ENCODE peak calls at places on chromosomes 11 and 22, in eight cellular contexts. One of them, this sample, is unnamed.

GRCh38 chr11:122751298-122752070 is 86.8 kb upstream of the CRTAM start:
- DNase-seq in body of pancreas: no peak
- DNase-seq in suprapubic skin: no peak
- DNase-seq in right lobe of liver: no peak
- DNase-seq in neural progenitor cell: no peak
- DNase-seq in RWPE2: no peak
- DNase-seq in IMR-90: peak; percentile 72
- DNase-seq in fibroblast of lung: peak; percentile 57
- DNase-seq in this sample: no peak

GRCh38 chr22:31933816-31934482 is 10.4 kb upstream of the YWHAH start:
- DNase-seq in neural progenitor cell: no peak
- DNase-seq in suprapubic skin: no peak
- DNase-seq in IMR-90: no peak
- DNase-seq in RWPE2: no peak
- DNase-seq in fibroblast of lung: no peak
- DNase-seq in body of pancreas: peak; percentile 38
- DNase-seq in right lobe of liver: peak; percentile 10
- DNase-seq in this sample: no peak

GRCh38 chr11:91470656-91471055 is 754.0 kb upstream of the FAT3 start:
- DNase-seq in neural progenitor cell: no peak
- DNase-seq in suprapubic skin: no peak
- DNase-seq in body of pancreas: no peak
- DNase-seq in IMR-90: no peak
- DNase-seq in fibroblast of lung: peak; percentile 1
- DNase-seq in RWPE2: no peak
- DNase-seq in right lobe of liver: no peak
- DNase-seq in this sample: no peak

GRCh38 chr11:103078710-103079109 is 13.2 kb downstream of the DCUN1D5 start:
- DNase-seq in neural progenitor cell: no peak
- DNase-seq in body of pancreas: no peak
- DNase-seq in fibroblast of lung: no peak
- DNase-seq in suprapubic skin: no peak
- DNase-seq in right lobe of liver: no peak
- DNase-seq in RWPE2: no peak
- DNase-seq in IMR-90: no peak
- DNase-seq in this sample: no peak

GRCh38 chr22:19942886-19943664 is 1.5 kb upstream of the TXNRD2 start:
- DNase-seq in RWPE2: no peak
- DNase-seq in body of pancreas: peak; percentile 68
- DNase-seq in suprapubic skin: no peak
- DNase-seq in neural progenitor cell: peak; percentile 40
- DNase-seq in right lobe of liver: peak; percentile 25
- DNase-seq in IMR-90: peak; percentile 94
- DNase-seq in fibroblast of lung: peak; percentile 93
- DNase-seq in this sample: no peak

GRCh38 chr11:65801153-65801987 is 14.5 kb downstream of the OVOL1 start:
- DNase-seq in fibroblast of lung: no peak
- DNase-seq in body of pancreas: no peak
- DNase-seq in RWPE2: no peak
- DNase-seq in IMR-90: no peak
- DNase-seq in suprapubic skin: no peak
- DNase-seq in right lobe of liver: no peak
- DNase-seq in neural progenitor cell: no peak
- DNase-seq in this sample: no peak

GRCh38 chr22:33674357-33674756 is 245.9 kb downstream of the LARGE1 start:
- DNase-seq in suprapubic skin: no peak
- DNase-seq in neural progenitor cell: no peak
- DNase-seq in right lobe of liver: no peak
- DNase-seq in body of pancreas: no peak
- DNase-seq in IMR-90: no peak
- DNase-seq in fibroblast of lung: no peak
- DNase-seq in RWPE2: no peak
- DNase-seq in this sample: no peak

GRCh38 chr11:117781650-117782049 is 15.4 kb downstream of the DSCAML1 start:
- DNase-seq in neural progenitor cell: no peak
- DNase-seq in fibroblast of lung: no peak
- DNase-seq in RWPE2: no peak
- DNase-seq in body of pancreas: no peak
- DNase-seq in IMR-90: no peak
- DNase-seq in suprapubic skin: no peak
- DNase-seq in right lobe of liver: no peak
- DNase-seq in this sample: no peak

GRCh38 chr22:30933457-30933856 is 35.1 kb downstream of the MORC2 start:
- DNase-seq in neural progenitor cell: no peak
- DNase-seq in body of pancreas: no peak
- DNase-seq in IMR-90: no peak
- DNase-seq in fibroblast of lung: no peak
- DNase-seq in right lobe of liver: no peak
- DNase-seq in suprapubic skin: no peak
- DNase-seq in RWPE2: no peak
- DNase-seq in this sample: no peak

GRCh38 chr11:69950120-69950519 is 128.0 kb upstream of the ANO1 start:
- DNase-seq in neural progenitor cell: peak; percentile 76
- DNase-seq in IMR-90: peak; percentile 31
- DNase-seq in body of pancreas: no peak
- DNase-seq in suprapubic skin: no peak
- DNase-seq in fibroblast of lung: peak; percentile 20
- DNase-seq in right lobe of liver: peak; percentile 69
- DNase-seq in RWPE2: peak; percentile 47
- DNase-seq in this sample: peak; percentile 48

GRCh38 chr22:23036684-23037428 is 33.5 kb upstream of the GNAZ start:
- DNase-seq in suprapubic skin: no peak
- DNase-seq in neural progenitor cell: no peak
- DNase-seq in RWPE2: no peak
- DNase-seq in right lobe of liver: no peak
- DNase-seq in IMR-90: peak; percentile 41
- DNase-seq in body of pancreas: peak; percentile 18
- DNase-seq in fibroblast of lung: no peak
- DNase-seq in this sample: no peak

GRCh38 chr11:58254936-58255335 is 13.1 kb downstream of the OR10W1 start:
- DNase-seq in neural progenitor cell: no peak
- DNase-seq in body of pancreas: no peak
- DNase-seq in RWPE2: no peak
- DNase-seq in IMR-90: peak; percentile 18
- DNase-seq in suprapubic skin: no peak
- DNase-seq in right lobe of liver: no peak
- DNase-seq in fibroblast of lung: no peak
- DNase-seq in this sample: no peak

GRCh38 chr11:79198898-79199250 is 242.0 kb downstream of the TENM4 start:
- DNase-seq in RWPE2: no peak
- DNase-seq in fibroblast of lung: peak; percentile 55
- DNase-seq in body of pancreas: no peak
- DNase-seq in neural progenitor cell: no peak
- DNase-seq in right lobe of liver: no peak
- DNase-seq in suprapubic skin: no peak
- DNase-seq in IMR-90: peak; percentile 63
- DNase-seq in this sample: no peak

GRCh38 chr11:66956689-66957290 is 1.4 kb downstream of the PC start:
- DNase-seq in fibroblast of lung: peak; percentile 77
- DNase-seq in body of pancreas: peak; percentile 45
- DNase-seq in right lobe of liver: peak; percentile 63
- DNase-seq in IMR-90: peak; percentile 97
- DNase-seq in suprapubic skin: no peak
- DNase-seq in neural progenitor cell: peak; percentile 27
- DNase-seq in RWPE2: no peak
- DNase-seq in this sample: no peak

GRCh38 chr22:31841029-31841827 is 87.4 kb downstream of the DEPDC5 start:
- DNase-seq in body of pancreas: no peak
- DNase-seq in neural progenitor cell: no peak
- DNase-seq in RWPE2: no peak
- DNase-seq in fibroblast of lung: no peak
- DNase-seq in IMR-90: no peak
- DNase-seq in suprapubic skin: no peak
- DNase-seq in right lobe of liver: no peak
- DNase-seq in this sample: no peak

GRCh38 chr22:29345932-29346331 is 30.4 kb upstream of the RASL10A start:
- DNase-seq in neural progenitor cell: no peak
- DNase-seq in IMR-90: peak; percentile 4
- DNase-seq in body of pancreas: no peak
- DNase-seq in RWPE2: no peak
- DNase-seq in fibroblast of lung: no peak
- DNase-seq in suprapubic skin: no peak
- DNase-seq in right lobe of liver: no peak
- DNase-seq in this sample: no peak

GRCh38 chr11:18347471-18348125 is 25.2 kb downstream of the GTF2H1 start:
- DNase-seq in fibroblast of lung: peak; percentile 54
- DNase-seq in RWPE2: no peak
- DNase-seq in right lobe of liver: no peak
- DNase-seq in suprapubic skin: no peak
- DNase-seq in neural progenitor cell: no peak
- DNase-seq in IMR-90: peak; percentile 92
- DNase-seq in body of pancreas: no peak
- DNase-seq in this sample: no peak

GRCh38 chr22:19179472-19180048 is 1.0 kb upstream of the SLC25A1 start:
- DNase-seq in body of pancreas: peak; percentile 87
- DNase-seq in fibroblast of lung: peak; percentile 88
- DNase-seq in IMR-90: peak; percentile 85
- DNase-seq in neural progenitor cell: peak; percentile 90
- DNase-seq in RWPE2: no peak
- DNase-seq in right lobe of liver: peak; percentile 86
- DNase-seq in suprapubic skin: no peak
- DNase-seq in this sample: peak; percentile 83

GRCh38 chr11:132033051-132033450 is 662.6 kb downstream of the NTM start:
- DNase-seq in suprapubic skin: no peak
- DNase-seq in fibroblast of lung: no peak
- DNase-seq in IMR-90: peak; percentile 36
- DNase-seq in RWPE2: no peak
- DNase-seq in right lobe of liver: no peak
- DNase-seq in neural progenitor cell: no peak
- DNase-seq in body of pancreas: no peak
- DNase-seq in this sample: no peak

GRCh38 chr11:665707-666281 is 28.7 kb downstream of the DRD4 start:
- DNase-seq in right lobe of liver: no peak
- DNase-seq in IMR-90: peak; percentile 29
- DNase-seq in suprapubic skin: no peak
- DNase-seq in fibroblast of lung: peak; percentile 62
- DNase-seq in RWPE2: no peak
- DNase-seq in body of pancreas: peak; percentile 33
- DNase-seq in neural progenitor cell: no peak
- DNase-seq in this sample: no peak

GRCh38 chr22:25553131-25553530 is 11.3 kb upstream of the GRK3 start:
- DNase-seq in neural progenitor cell: no peak
- DNase-seq in body of pancreas: no peak
- DNase-seq in right lobe of liver: no peak
- DNase-seq in RWPE2: no peak
- DNase-seq in fibroblast of lung: no peak
- DNase-seq in IMR-90: no peak
- DNase-seq in suprapubic skin: no peak
- DNase-seq in this sample: no peak
- H3K4me1 ChIP-seq in neural progenitor cell: peaks cover 5% of the 10 kb centered on the region
- H3K4me1 ChIP-seq in body of pancreas: peaks cover 7% of the 10 kb centered on the region
- H3K4me1 ChIP-seq in right lobe of liver: no peaks in the 10 kb centered on the region
- H3K4me1 ChIP-seq in RWPE2: peaks cover 2% of the 10 kb centered on the region
- H3K4me1 ChIP-seq in fibroblast of lung: no peaks in the 10 kb centered on the region
- H3K4me1 ChIP-seq in IMR-90: no peaks in the 10 kb centered on the region
- H3K4me1 ChIP-seq in suprapubic skin: peaks cover 7% of the 10 kb centered on the region
- H3K4me1 ChIP-seq in this sample: no peaks in the 10 kb centered on the region

GRCh38 chr11:60172011-60172410 is 10.9 kb downstream of the MS4A6A start:
- DNase-seq in RWPE2: no peak
- DNase-seq in IMR-90: no peak
- DNase-seq in neural progenitor cell: no peak
- DNase-seq in suprapubic skin: no peak
- DNase-seq in body of pancreas: no peak
- DNase-seq in right lobe of liver: no peak
- DNase-seq in fibroblast of lung: no peak
- DNase-seq in this sample: no peak

GRCh38 chr11:60170566-60170965 is 12.3 kb downstream of the MS4A6A start:
- DNase-seq in neural progenitor cell: no peak
- DNase-seq in right lobe of liver: no peak
- DNase-seq in RWPE2: no peak
- DNase-seq in suprapubic skin: no peak
- DNase-seq in body of pancreas: no peak
- DNase-seq in fibroblast of lung: no peak
- DNase-seq in IMR-90: no peak
- DNase-seq in this sample: no peak

GRCh38 chr11:60168306-60168705 is 14.6 kb downstream of the MS4A6A start:
- DNase-seq in fibroblast of lung: no peak
- DNase-seq in IMR-90: no peak
- DNase-seq in neural progenitor cell: no peak
- DNase-seq in RWPE2: no peak
- DNase-seq in right lobe of liver: no peak
- DNase-seq in suprapubic skin: no peak
- DNase-seq in body of pancreas: no peak
- DNase-seq in this sample: peak; percentile 23

GRCh38 chr11:60165946-60166345 is 16.9 kb downstream of the MS4A6A start:
- DNase-seq in fibroblast of lung: no peak
- DNase-seq in right lobe of liver: no peak
- DNase-seq in IMR-90: no peak
- DNase-seq in RWPE2: no peak
- DNase-seq in neural progenitor cell: no peak
- DNase-seq in body of pancreas: no peak
- DNase-seq in suprapubic skin: no peak
- DNase-seq in this sample: no peak

DNA sequence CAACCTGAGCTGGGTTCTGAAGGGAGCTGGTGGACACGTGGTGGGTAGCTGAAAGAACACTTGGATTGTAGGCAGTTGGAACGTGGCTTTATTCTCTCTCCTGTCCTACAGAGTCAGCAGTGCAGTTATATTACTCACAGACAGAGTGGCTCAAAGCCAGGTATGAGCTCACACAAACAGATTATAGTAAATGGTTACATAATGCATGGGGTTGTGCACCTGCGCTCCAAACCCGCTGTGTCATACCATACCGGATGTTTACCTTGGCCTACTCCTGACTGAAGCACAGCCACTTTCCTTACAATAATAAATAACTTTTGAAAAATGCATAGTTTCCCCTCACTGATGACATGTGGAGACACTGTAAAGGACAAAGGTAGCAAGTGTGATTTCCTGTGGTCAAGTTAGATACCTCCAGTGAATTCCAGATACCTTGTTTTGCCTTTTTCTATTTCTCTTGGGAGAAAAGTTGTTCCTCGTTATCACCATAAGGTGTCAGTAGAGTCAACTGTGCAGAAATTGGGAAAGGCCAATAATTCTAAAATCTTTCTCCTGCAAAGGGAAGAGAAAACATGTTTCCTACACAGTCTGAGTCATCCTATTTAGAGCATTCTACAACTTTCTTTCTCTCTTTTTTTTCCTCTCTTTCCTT is 13.5 kb downstream of the MS4A6A start:
- DNase-seq in neural progenitor cell: peak; percentile 22
- DNase-seq in body of pancreas: peak; percentile 93
- DNase-seq in fibroblast of lung: no peak
- DNase-seq in suprapubic skin: no peak
- DNase-seq in right lobe of liver: no peak
- DNase-seq in RWPE2: peak; percentile 75
- DNase-seq in IMR-90: no peak
- DNase-seq in this sample: peak; percentile 80
- TF ChIP-seq CTCF in neural progenitor cell: peak; percentile 36
- TF ChIP-seq CTCF in body of pancreas: peak; percentile 18
- TF ChIP-seq CTCF in fibroblast of lung: no peak
- TF ChIP-seq CTCF in suprapubic skin: no peak
- TF ChIP-seq CTCF in right lobe of liver: peak; percentile 55
- TF ChIP-seq CTCF in RWPE2: peak; percentile 79
- TF ChIP-seq CTCF in IMR-90: peak; percentile 22
- TF ChIP-seq CTCF in this sample: no peak

GRCh38 chr11:94144233-94144632 is 15.6 kb downstream of the PANX1 start:
- DNase-seq in body of pancreas: no peak
- DNase-seq in IMR-90: no peak
- DNase-seq in RWPE2: no peak
- DNase-seq in fibroblast of lung: no peak
- DNase-seq in suprapubic skin: no peak
- DNase-seq in right lobe of liver: no peak
- DNase-seq in neural progenitor cell: no peak
- DNase-seq in this sample: no peak
- H3K4me3 ChIP-seq in body of pancreas: no peak overlapping the region
- H3K4me3 ChIP-seq in IMR-90: no peak overlapping the region
- H3K4me3 ChIP-seq in RWPE2: no peak overlapping the region
- H3K4me3 ChIP-seq in fibroblast of lung: no peak overlapping the region
- H3K4me3 ChIP-seq in suprapubic skin: no peak overlapping the region
- H3K4me3 ChIP-seq in right lobe of liver: no peak overlapping the region
- H3K4me3 ChIP-seq in neural progenitor cell: no peak overlapping the region
- H3K4me3 ChIP-seq in this sample: no peak overlapping the region

GRCh38 chr22:46071451-46072029 is 78.8 kb upstream of the PPARA start:
- DNase-seq in IMR-90: peak; percentile 90
- DNase-seq in right lobe of liver: peak; percentile 91
- DNase-seq in body of pancreas: peak; percentile 94
- DNase-seq in neural progenitor cell: peak; percentile 74
- DNase-seq in RWPE2: peak; percentile 95
- DNase-seq in suprapubic skin: peak; percentile 96
- DNase-seq in fibroblast of lung: peak; percentile 96
- DNase-seq in this sample: peak; percentile 91
- H3K4me1 ChIP-seq in IMR-90: peaks cover 31% of the 10 kb centered on the region
- H3K4me1 ChIP-seq in right lobe of liver: peaks cover 33% of the 10 kb centered on the region
- H3K4me1 ChIP-seq in body of pancreas: peaks cover 49% of the 10 kb centered on the region
- H3K4me1 ChIP-seq in neural progenitor cell: peaks cover 5% of the 10 kb centered on the region
- H3K4me1 ChIP-seq in RWPE2: peaks cover 10% of the 10 kb centered on the region
- H3K4me1 ChIP-seq in suprapubic skin: peaks cover 48% of the 10 kb centered on the region
- H3K4me1 ChIP-seq in fibroblast of lung: peaks cover 6% of the 10 kb centered on the region
- H3K4me1 ChIP-seq in this sample: peaks cover 40% of the 10 kb centered on the region

This sample was measured in mucosa of descending colon.